ENCODE peak calls at places on chromosomes 13 and 19, in eight cellular contexts. P is type B pancreatic cell; L is activated CD4-positive, alpha-beta T cell treated with anti-CD3 and anti-CD28 coated beads for 4 hours; C is NCI-H1694 treated with DMSO at 0.1 percent for 48 hours; E is amygdala; G is neuronal stem cell; M is fibroblast of lung; O is activated T-cell treated with anti-CD3 and anti-CD28 coated beads, Interleukin-2, amount 50 U/mL, for 4 hours. K is an unnamed sample.
A peak's percentile ranks its signal among the peaks of the same experiment; 100 is the strongest.

GRCh38 chr13:40974460-40975407 is 44.4 kb downstream of the ELF1 start:
- DNase-seq in P (no peak), M (peak; percentile 76), G (peak; percentile 12), O (no peak), E (no peak), C (no peak), L (no peak), K (peak; percentile 94)

GRCh38 chr13:97127842-97128241 is 94.3 kb upstream of the MBNL2 start:
- DNase-seq in L (no peak), G (no peak), O (no peak), M (no peak), P (no peak), C (no peak), E (no peak), K (peak; percentile 72)

GRCh38 chr19:2923510-2923909 is 21.3 kb downstream of the ZNF77 start:
- DNase-seq in P (no peak), E (no peak), C (peak; percentile 59), O (no peak), L (no peak), M (peak; percentile 51), G (no peak), K (no peak)

GRCh38 chr19:43984687-43985000 is 656 bp downstream of the ZNF155 start:
- DNase-seq in P (no peak), M (no peak), G (no peak), E (no peak), O (no peak), C (no peak), L (no peak), K (no peak)

GRCh38 chr19:27774337-27774736 is 1438.6 kb downstream of the UQCRFS1 start:
- DNase-seq in M (no peak), O (no peak), G (no peak), C (no peak), P (no peak), E (no peak), L (no peak), K (peak; percentile 18)

GRCh38 chr13:112764028-112764427 is 74.2 kb downstream of the ATP11A start:
- DNase-seq in M (no peak), E (no peak), L (no peak), O (no peak), G (no peak), P (no peak), C (no peak), K (no peak)

GRCh38 chr19:35693422-35693821 is 10.9 kb upstream of the ZBTB32 start:
- DNase-seq in O (no peak), L (no peak), M (no peak), P (no peak), C (no peak), E (no peak), G (no peak), K (no peak)

GRCh38 chr19:1768248-1768647 is 14.9 kb downstream of the ONECUT3 start:
- DNase-seq in O (no peak), L (no peak), P (no peak), C (no peak), M (no peak), G (no peak), E (no peak), K (peak; percentile 5)

GRCh38 chr13:24180743-24181384 is 20.3 kb downstream of the SPATA13 start:
- DNase-seq in L (no peak), C (no peak), P (no peak), G (no peak), E (no peak), O (no peak), M (peak; percentile 51), K (no peak)

GRCh38 chr19:13887529-13887928 is 10.6 kb downstream of the NANOS3 start:
- DNase-seq in C (no peak), M (no peak), L (no peak), E (no peak), O (no peak), G (no peak), P (no peak), K (peak; percentile 72)

GRCh38 chr13:90947976-90948375 is 399.5 kb upstream of the MIR17HG start:
- DNase-seq in O (no peak), M (no peak), L (no peak), C (no peak), P (no peak), G (no peak), E (no peak), K (no peak)

GRCh38 chr19:51359294-51359693 is 6.9 kb downstream of the ETFB start:
- DNase-seq in G (no peak), P (no peak), E (peak; percentile 10), M (peak; percentile 92), C (no peak), L (no peak), O (no peak), K (no peak)

GRCh38 chr13:45847554-45848224 is 3.9 kb downstream of the SIAH3 start:
- DNase-seq in M (no peak), C (peak; percentile 15), G (no peak), O (no peak), E (no peak), L (peak; percentile 22), P (no peak), K (peak; percentile 87)

GRCh38 chr19:38452430-38453366 is 19.2 kb downstream of the RYR1 start:
- DNase-seq in O (no peak), G (no peak), E (no peak), C (no peak), M (no peak), P (no peak), L (no peak), K (peak; percentile 11)

GRCh38 chr19:18924684-18925213 is 5.2 kb downstream of the DDX49 start:
- DNase-seq in M (no peak), O (no peak), P (no peak), E (no peak), G (no peak), L (no peak), C (no peak), K (no peak)

GRCh38 chr19:12837225-12837624 is 1.1 kb upstream of the MAST1 start:
- DNase-seq in M (no peak), O (no peak), C (no peak), L (no peak), G (no peak), P (no peak), E (no peak), K (no peak)

GRCh38 chr19:5358173-5358800 is 17.7 kb upstream of the PTPRS start:
- DNase-seq in P (no peak), M (no peak), C (no peak), G (no peak), O (no peak), E (no peak), L (no peak), K (peak; percentile 65)

GRCh38 chr13:83325454-83325853 is 556.8 kb downstream of the SLITRK1 start:
- DNase-seq in L (no peak), G (no peak), P (no peak), C (no peak), E (no peak), O (no peak), M (peak; percentile 56), K (no peak)

GRCh38 chr19:35037716-35038622 is 3.6 kb upstream of the HPN start:
- DNase-seq in E (no peak), O (no peak), M (no peak), L (no peak), G (no peak), C (peak; percentile 91), P (no peak), K (no peak)

GRCh38 chr13:67137044-67137735 is 92.9 kb downstream of the PCDH9 start:
- DNase-seq in L (no peak), C (no peak), G (no peak), M (peak; percentile 49), E (no peak), P (no peak), O (no peak), K (peak; percentile 14)

GRCh38 chr13:112115403-112116091 is 48.6 kb downstream of the SOX1 start:
- DNase-seq in L (no peak), P (no peak), C (no peak), M (no peak), G (no peak), E (no peak), O (no peak), K (no peak)

GRCh38 chr13:114055766-114056165 is 76.7 kb downstream of the RASA3 start:
- DNase-seq in P (no peak), L (no peak), O (no peak), E (no peak), M (no peak), G (no peak), C (no peak), K (no peak)

GRCh38 chr13:35733832-35734231 is 257.3 kb upstream of the MAB21L1 start:
- DNase-seq in G (no peak), O (no peak), E (no peak), C (no peak), P (no peak), L (no peak), M (peak; percentile 24), K (no peak)

GRCh38 chr13:72839831-72840426 is 58.0 kb downstream of the PIBF1 start:
- DNase-seq in M (peak; percentile 42), L (peak; percentile 16), E (no peak), C (peak; percentile 20), G (peak; percentile 11), O (peak; percentile 8), P (no peak), K (peak; percentile 70)

GRCh38 chr13:113915012-113915763 is 51.3 kb upstream of the GAS6 start:
- DNase-seq in E (no peak), O (no peak), P (peak; percentile 49), M (no peak), G (no peak), L (no peak), C (no peak), K (no peak)

GRCh38 chr19:32471095-32471494 is 65.5 kb downstream of the DPY19L3 start:
- DNase-seq in G (no peak), L (no peak), M (no peak), P (no peak), E (peak; percentile 15), O (no peak), C (no peak), K (no peak)

GRCh38 chr13:32150794-32151193 is 119.2 kb downstream of the FRY start:
- DNase-seq in C (no peak), P (no peak), E (peak; percentile 4), L (no peak), O (no peak), M (peak; percentile 93), G (no peak), K (no peak)

GRCh38 chr19:30596813-30597399 is 224.7 kb downstream of the ZNF536 start:
- DNase-seq in E (no peak), C (no peak), M (no peak), L (no peak), G (no peak), O (no peak), P (no peak), K (no peak)

K was measured in OCI-M1.